ENCODE peak calls at places on chromosome 3, in ten cellular contexts. M, L, B, V, T, K, I, H, A and D are unnamed samples.

GRCh38 chr3:122784436-122784835 is 9.2 kb downstream of the HSPBAP1 start:
- DNase-seq in A (no peak), V (no peak), B (no peak), T (peak), I (no peak), K (no peak), L (peak), M (no peak), H (no peak), D (no peak)

GRCh38 chr3:161171639-161172552 is 49.2 kb upstream of the NMD3 start:
- DNase-seq in V (no peak), M (no peak), B (no peak), K (no peak), I (no peak), L (peak), T (peak), A (peak), H (no peak), D (no peak)

GRCh38 chr3:109678600-109678999 is 341.3 kb upstream of the DPPA4 start:
- DNase-seq in T (no peak), I (no peak), B (no peak), M (no peak), K (no peak), L (no peak), H (no peak), V (no peak), A (no peak), D (no peak)

GRCh38 chr3:8625991-8626390 is 18.6 kb downstream of the SSUH2 start:
- DNase-seq in A (no peak), T (peak), H (no peak), I (peak), M (no peak), V (no peak), K (no peak), B (no peak), L (peak), D (no peak)

GRCh38 chr3:135868801-135869200 is 96.7 kb upstream of the PPP2R3A start:
- DNase-seq in B (no peak), A (no peak), T (no peak), L (no peak), I (no peak), M (no peak), H (no peak), K (no peak), V (no peak), D (no peak)

GRCh38 chr3:72494076-72495000 is 353.9 kb downstream of the SHQ1 start:
- DNase-seq in M (no peak), I (no peak), B (no peak), L (peak), A (no peak), V (no peak), H (no peak), K (no peak), T (peak), D (no peak)

GRCh38 chr3:75294124-75294523 is 370.0 kb upstream of the FRG2C start:
- DNase-seq in L (peak), B (no peak), I (peak), A (peak), H (no peak), V (peak), T (peak), K (no peak), M (no peak), D (no peak)

GRCh38 chr3:135636596-135636995 is 328.9 kb upstream of the PPP2R3A start:
- DNase-seq in A (no peak), L (no peak), K (no peak), V (no peak), T (no peak), M (no peak), B (no peak), I (no peak), H (no peak), D (no peak)

GRCh38 chr3:160860346-160860745 is 104.3 kb downstream of the PPM1L start:
- DNase-seq in I (no peak), B (no peak), V (no peak), M (no peak), T (no peak), K (no peak), A (no peak), H (no peak), L (no peak), D (no peak)

GRCh38 chr3:7875858-7876442 is 625.7 kb upstream of the LMCD1 start:
- DNase-seq in H (no peak), A (no peak), M (no peak), B (no peak), T (no peak), K (no peak), I (no peak), V (no peak), L (peak), D (no peak)

GRCh38 chr3:99731499-99731898 is 86.2 kb upstream of the CMSS1 start:
- DNase-seq in L (no peak), B (no peak), T (no peak), K (no peak), M (no peak), I (no peak), V (peak), A (no peak), H (no peak), D (no peak)

GRCh38 chr3:194142156-194142910 is 6.4 kb downstream of the HES1 start:
- DNase-seq in B (no peak), A (no peak), H (no peak), I (peak), L (peak), T (no peak), M (no peak), V (no peak), K (no peak), D (no peak)

GRCh38 chr3:125110016-125110875 is 54.4 kb upstream of the HEG1 start:
- DNase-seq in I (peak), A (peak), V (peak), M (peak), L (peak), T (peak), K (no peak), H (no peak), B (no peak), D (no peak)

GRCh38 chr3:39178553-39178952 is 13.8 kb downstream of the XIRP1 start:
- DNase-seq in I (peak), M (no peak), V (no peak), H (no peak), L (peak), A (no peak), T (no peak), K (no peak), B (no peak), D (no peak)

GRCh38 chr3:10702961-10703740 is 112.9 kb upstream of the SLC6A11 start:
- DNase-seq in K (no peak), T (peak), M (no peak), A (no peak), I (no peak), V (no peak), H (no peak), L (no peak), B (no peak), D (no peak)

GRCh38 chr3:160921020-160921635 is 165.1 kb downstream of the PPM1L start:
- DNase-seq in B (no peak), H (no peak), T (peak), I (peak), A (peak), M (no peak), V (peak), L (peak), K (no peak), D (no peak)

GRCh38 chr3:184757010-184757651 is 45.3 kb upstream of the MAGEF1 start:
- DNase-seq in T (peak), V (no peak), A (no peak), K (no peak), L (peak), I (no peak), B (no peak), H (no peak), M (no peak), D (no peak)

GRCh38 chr3:87873136-87873535 is 185.7 kb downstream of the CGGBP1 start:
- DNase-seq in V (no peak), L (no peak), I (no peak), K (no peak), M (no peak), H (no peak), A (no peak), T (peak), B (no peak), D (no peak)

GRCh38 chr3:110343376-110343775 is 728.2 kb upstream of the NECTIN3 start:
- DNase-seq in T (peak), A (peak), I (no peak), K (no peak), V (no peak), B (no peak), L (peak), H (no peak), M (no peak), D (no peak)

GRCh38 chr3:50154840-50155490 is at the start of gene SEMA3F:
- DNase-seq in L (peak), H (peak), T (peak), B (peak), V (peak), A (peak), I (no peak), M (no peak), K (peak), D (peak)

GRCh38 chr3:147412917-147413711 is 3.9 kb downstream of the ZIC1 start:
- DNase-seq in T (no peak), V (no peak), L (no peak), I (no peak), H (no peak), B (no peak), A (no peak), K (no peak), M (no peak), D (no peak)

GRCh38 chr3:48428863-48429415 is 947 bp downstream of the PLXNB1 start:
- DNase-seq in V (no peak), I (no peak), L (peak), B (no peak), A (peak), K (no peak), H (no peak), T (peak), M (no peak), D (no peak)

GRCh38 chr3:104349836-104350235 is 1016.9 kb upstream of the ALCAM start:
- DNase-seq in V (no peak), I (no peak), B (no peak), L (no peak), A (no peak), H (no peak), T (no peak), M (peak), K (no peak), D (no peak)

GRCh38 chr3:74633021-74633420 is 18.6 kb upstream of the CNTN3 start:
- DNase-seq in A (no peak), B (no peak), V (no peak), K (no peak), T (peak), I (no peak), M (no peak), L (no peak), H (no peak), D (no peak)

GRCh38 chr3:193350744-193351143 is 27.8 kb downstream of the ATP13A5 start:
- DNase-seq in K (no peak), T (no peak), A (no peak), H (no peak), L (no peak), B (no peak), V (no peak), I (no peak), M (no peak), D (no peak)

GRCh38 chr3:188826574-188826973 is 345.2 kb upstream of the TPRG1 start:
- DNase-seq in H (no peak), I (no peak), L (no peak), M (no peak), A (no peak), T (no peak), K (no peak), V (no peak), B (no peak), D (no peak)

GRCh38 chr3:112128843-112129727 is 4.0 kb downstream of the GCSAM start:
- DNase-seq in T (peak), A (no peak), L (peak), I (no peak), H (no peak), M (peak), K (no peak), V (peak), B (peak), D (peak)

GRCh38 chr3:178856804-178857203 is 214.8 kb downstream of the ZMAT3 start:
- DNase-seq in I (no peak), K (no peak), L (no peak), M (no peak), A (no peak), H (no peak), T (no peak), V (no peak), B (no peak), D (no peak)